ENCODE peak calls at places on chromosomes 5 and 9, in eight cellular contexts. One of them, this sample, is unnamed.

GRCh38 chr9:98365227-98365669 is 109.8 kb upstream of the TBC1D2 start:
- DNase-seq in HS-5: no peak
- DNase-seq in PC-9: no peak
- DNase-seq in C1 segment of cervical spinal cord: no peak
- DNase-seq in SHP77 treated with DMSO at 0.1 percent for 48 hours: no peak
- DNase-seq in CD8-positive, alpha-beta T cell: no peak
- DNase-seq in central memory CD4-positive, alpha-beta T cell: no peak
- DNase-seq in K562: peak
- DNase-seq in this sample: peak

GRCh38 chr5:140113180-140113698 is 670 bp upstream of the PURA start:
- DNase-seq in SHP77 treated with DMSO at 0.1 percent for 48 hours: no peak
- DNase-seq in C1 segment of cervical spinal cord: no peak
- DNase-seq in PC-9: no peak
- DNase-seq in K562: peak
- DNase-seq in HS-5: no peak
- DNase-seq in central memory CD4-positive, alpha-beta T cell: peak
- DNase-seq in CD8-positive, alpha-beta T cell: peak
- DNase-seq in this sample: peak

GRCh38 chr9:89887286-89887685 is 282.5 kb downstream of the GADD45G start:
- DNase-seq in central memory CD4-positive, alpha-beta T cell: no peak
- DNase-seq in C1 segment of cervical spinal cord: no peak
- DNase-seq in HS-5: no peak
- DNase-seq in K562: no peak
- DNase-seq in SHP77 treated with DMSO at 0.1 percent for 48 hours: no peak
- DNase-seq in PC-9: no peak
- DNase-seq in CD8-positive, alpha-beta T cell: no peak
- DNase-seq in this sample: no peak

GRCh38 chr5:104179057-104179456 is 616.5 kb upstream of the NUDT12 start:
- DNase-seq in central memory CD4-positive, alpha-beta T cell: no peak
- DNase-seq in SHP77 treated with DMSO at 0.1 percent for 48 hours: no peak
- DNase-seq in K562: peak
- DNase-seq in PC-9: peak
- DNase-seq in HS-5: no peak
- DNase-seq in C1 segment of cervical spinal cord: no peak
- DNase-seq in CD8-positive, alpha-beta T cell: no peak
- DNase-seq in this sample: peak

GRCh38 chr5:143594913-143595818 is 191.7 kb upstream of the NR3C1 start:
- DNase-seq in CD8-positive, alpha-beta T cell: no peak
- DNase-seq in central memory CD4-positive, alpha-beta T cell: no peak
- DNase-seq in SHP77 treated with DMSO at 0.1 percent for 48 hours: peak
- DNase-seq in PC-9: peak
- DNase-seq in C1 segment of cervical spinal cord: no peak
- DNase-seq in K562: no peak
- DNase-seq in HS-5: no peak
- DNase-seq in this sample: peak

GRCh38 chr5:176415240-176416122 is 858 bp downstream of the CLTB start:
- DNase-seq in SHP77 treated with DMSO at 0.1 percent for 48 hours: no peak
- DNase-seq in PC-9: peak
- DNase-seq in C1 segment of cervical spinal cord: peak
- DNase-seq in HS-5: peak
- DNase-seq in CD8-positive, alpha-beta T cell: no peak
- DNase-seq in central memory CD4-positive, alpha-beta T cell: no peak
- DNase-seq in K562: no peak
- DNase-seq in this sample: peak

GRCh38 chr5:173707392-173707791 is 90.9 kb upstream of the BOD1 start:
- DNase-seq in C1 segment of cervical spinal cord: no peak
- DNase-seq in HS-5: peak
- DNase-seq in PC-9: peak
- DNase-seq in central memory CD4-positive, alpha-beta T cell: no peak
- DNase-seq in CD8-positive, alpha-beta T cell: no peak
- DNase-seq in SHP77 treated with DMSO at 0.1 percent for 48 hours: no peak
- DNase-seq in K562: no peak
- DNase-seq in this sample: peak

GRCh38 chr9:98253563-98253962 is 1.9 kb downstream of the TBC1D2 start:
- DNase-seq in C1 segment of cervical spinal cord: no peak
- DNase-seq in K562: no peak
- DNase-seq in PC-9: peak
- DNase-seq in HS-5: no peak
- DNase-seq in CD8-positive, alpha-beta T cell: no peak
- DNase-seq in SHP77 treated with DMSO at 0.1 percent for 48 hours: no peak
- DNase-seq in central memory CD4-positive, alpha-beta T cell: no peak
- DNase-seq in this sample: no peak

GRCh38 chr5:142119051-142119625 is 10.6 kb downstream of the NDFIP1 start:
- DNase-seq in PC-9: no peak
- DNase-seq in central memory CD4-positive, alpha-beta T cell: no peak
- DNase-seq in SHP77 treated with DMSO at 0.1 percent for 48 hours: no peak
- DNase-seq in C1 segment of cervical spinal cord: no peak
- DNase-seq in HS-5: no peak
- DNase-seq in K562: no peak
- DNase-seq in CD8-positive, alpha-beta T cell: no peak
- DNase-seq in this sample: no peak

GRCh38 chr5:374631-375335 is 53.3 kb downstream of the AHRR start:
- DNase-seq in PC-9: no peak
- DNase-seq in HS-5: no peak
- DNase-seq in K562: no peak
- DNase-seq in C1 segment of cervical spinal cord: no peak
- DNase-seq in SHP77 treated with DMSO at 0.1 percent for 48 hours: no peak
- DNase-seq in CD8-positive, alpha-beta T cell: no peak
- DNase-seq in central memory CD4-positive, alpha-beta T cell: no peak
- DNase-seq in this sample: no peak

GRCh38 chr5:141866111-141866510 is 12.1 kb downstream of the PCDH1 start:
- DNase-seq in K562: no peak
- DNase-seq in CD8-positive, alpha-beta T cell: no peak
- DNase-seq in SHP77 treated with DMSO at 0.1 percent for 48 hours: no peak
- DNase-seq in C1 segment of cervical spinal cord: peak
- DNase-seq in PC-9: peak
- DNase-seq in HS-5: no peak
- DNase-seq in central memory CD4-positive, alpha-beta T cell: no peak
- DNase-seq in this sample: no peak

GRCh38 chr5:38616061-38616460 is 59.6 kb upstream of the LIFR start:
- DNase-seq in central memory CD4-positive, alpha-beta T cell: no peak
- DNase-seq in C1 segment of cervical spinal cord: no peak
- DNase-seq in HS-5: no peak
- DNase-seq in PC-9: no peak
- DNase-seq in SHP77 treated with DMSO at 0.1 percent for 48 hours: no peak
- DNase-seq in CD8-positive, alpha-beta T cell: no peak
- DNase-seq in K562: no peak
- DNase-seq in this sample: no peak

GRCh38 chr9:133563286-133564213 is 29.0 kb downstream of the ADAMTSL2 start:
- DNase-seq in CD8-positive, alpha-beta T cell: no peak
- DNase-seq in PC-9: peak
- DNase-seq in central memory CD4-positive, alpha-beta T cell: no peak
- DNase-seq in SHP77 treated with DMSO at 0.1 percent for 48 hours: no peak
- DNase-seq in K562: no peak
- DNase-seq in C1 segment of cervical spinal cord: no peak
- DNase-seq in HS-5: no peak
- DNase-seq in this sample: peak

GRCh38 chr9:71896762-71897161 is 14.2 kb downstream of the ABHD17B start:
- DNase-seq in HS-5: no peak
- DNase-seq in central memory CD4-positive, alpha-beta T cell: no peak
- DNase-seq in C1 segment of cervical spinal cord: no peak
- DNase-seq in K562: no peak
- DNase-seq in SHP77 treated with DMSO at 0.1 percent for 48 hours: no peak
- DNase-seq in CD8-positive, alpha-beta T cell: no peak
- DNase-seq in PC-9: no peak
- DNase-seq in this sample: no peak

GRCh38 chr5:134553816-134554215 is 28.3 kb downstream of the JADE2 start:
- DNase-seq in HS-5: no peak
- DNase-seq in K562: no peak
- DNase-seq in central memory CD4-positive, alpha-beta T cell: no peak
- DNase-seq in PC-9: no peak
- DNase-seq in C1 segment of cervical spinal cord: no peak
- DNase-seq in SHP77 treated with DMSO at 0.1 percent for 48 hours: no peak
- DNase-seq in CD8-positive, alpha-beta T cell: no peak
- DNase-seq in this sample: peak

GRCh38 chr5:124724357-124725039 is 21.9 kb downstream of the ZNF608 start:
- DNase-seq in HS-5: no peak
- DNase-seq in SHP77 treated with DMSO at 0.1 percent for 48 hours: no peak
- DNase-seq in central memory CD4-positive, alpha-beta T cell: no peak
- DNase-seq in CD8-positive, alpha-beta T cell: no peak
- DNase-seq in C1 segment of cervical spinal cord: no peak
- DNase-seq in K562: no peak
- DNase-seq in PC-9: no peak
- DNase-seq in this sample: no peak

GRCh38 chr5:149728303-149728702 is 1.8 kb upstream of the PPARGC1B start:
- DNase-seq in HS-5: no peak
- DNase-seq in PC-9: no peak
- DNase-seq in central memory CD4-positive, alpha-beta T cell: no peak
- DNase-seq in SHP77 treated with DMSO at 0.1 percent for 48 hours: no peak
- DNase-seq in K562: no peak
- DNase-seq in C1 segment of cervical spinal cord: no peak
- DNase-seq in CD8-positive, alpha-beta T cell: no peak
- DNase-seq in this sample: no peak

GRCh38 chr5:74166064-74166463 is 474.5 kb downstream of the ENC1 start:
- DNase-seq in PC-9: no peak
- DNase-seq in CD8-positive, alpha-beta T cell: no peak
- DNase-seq in K562: no peak
- DNase-seq in SHP77 treated with DMSO at 0.1 percent for 48 hours: no peak
- DNase-seq in C1 segment of cervical spinal cord: no peak
- DNase-seq in HS-5: no peak
- DNase-seq in central memory CD4-positive, alpha-beta T cell: no peak
- DNase-seq in this sample: no peak

GRCh38 chr5:4909086-4909485 is 231.0 kb upstream of the ADAMTS16 start:
- DNase-seq in central memory CD4-positive, alpha-beta T cell: no peak
- DNase-seq in HS-5: no peak
- DNase-seq in PC-9: no peak
- DNase-seq in SHP77 treated with DMSO at 0.1 percent for 48 hours: no peak
- DNase-seq in K562: no peak
- DNase-seq in C1 segment of cervical spinal cord: no peak
- DNase-seq in CD8-positive, alpha-beta T cell: no peak
- DNase-seq in this sample: no peak

GRCh38 chr5:133713209-133713608 is 100.9 kb upstream of the FSTL4 start:
- DNase-seq in C1 segment of cervical spinal cord: no peak
- DNase-seq in HS-5: no peak
- DNase-seq in K562: no peak
- DNase-seq in PC-9: no peak
- DNase-seq in CD8-positive, alpha-beta T cell: no peak
- DNase-seq in central memory CD4-positive, alpha-beta T cell: no peak
- DNase-seq in SHP77 treated with DMSO at 0.1 percent for 48 hours: no peak
- DNase-seq in this sample: no peak

GRCh38 chr5:58294598-58295298 is 165.1 kb downstream of the PLK2 start:
- DNase-seq in CD8-positive, alpha-beta T cell: no peak
- DNase-seq in HS-5: peak
- DNase-seq in C1 segment of cervical spinal cord: no peak
- DNase-seq in central memory CD4-positive, alpha-beta T cell: no peak
- DNase-seq in SHP77 treated with DMSO at 0.1 percent for 48 hours: no peak
- DNase-seq in K562: no peak
- DNase-seq in PC-9: no peak
- DNase-seq in this sample: no peak

GRCh38 chr5:151218177-151218576 is 5.7 kb downstream of the CCDC69 start:
- DNase-seq in CD8-positive, alpha-beta T cell: no peak
- DNase-seq in SHP77 treated with DMSO at 0.1 percent for 48 hours: no peak
- DNase-seq in HS-5: no peak
- DNase-seq in central memory CD4-positive, alpha-beta T cell: no peak
- DNase-seq in C1 segment of cervical spinal cord: no peak
- DNase-seq in K562: no peak
- DNase-seq in PC-9: no peak
- DNase-seq in this sample: no peak